ENCODE peak calls at places on chromosomes 7 and 10, in nine cellular contexts. Y is K562, R is GM23248, U is PC-3, G is GM23338, W is fibroblast of lung, M is endothelial cell of umbilical vein, L is mammary epithelial cell, K is HepG2. A is an unnamed sample.
A peak's percentile ranks its signal among the peaks of the same experiment; 100 is the strongest.

GRCh38 chr7:836429-836828 is 4.2 kb downstream of the SUN1 start:
- DNase-seq in U (no peak), W (peak; percentile 63), G (peak; percentile 37), K (peak; percentile 58), M (peak; percentile 60), Y (no peak), L (peak; percentile 35), R (peak; percentile 75), A (no peak)

GRCh38 chr10:94299417-94299816 is 63.3 kb downstream of the NOC3L start:
- DNase-seq in W (peak; percentile 77), M (no peak), R (peak; percentile 13), U (peak; percentile 64), L (peak; percentile 71), K (peak; percentile 15), Y (peak; percentile 62), G (no peak), A (no peak)

GRCh38 chr7:105691029-105691691 is 109.9 kb upstream of the EFCAB10 start:
- DNase-seq in L (no peak), W (peak; percentile 79), M (peak; percentile 89), K (no peak), G (no peak), R (peak; percentile 56), Y (no peak), U (peak; percentile 35), A (peak; percentile 51)

GRCh38 chr7:129122751-129123516 is 21.6 kb upstream of the TSPAN33 start:
- DNase-seq in G (no peak), L (peak; percentile 10), Y (no peak), M (peak; percentile 11), R (no peak), U (no peak), W (no peak), K (no peak), A (no peak)

GRCh38 chr7:142568430-142569097 is 180.7 kb upstream of the PRSS1 start:
- DNase-seq in M (peak; percentile 80), Y (no peak), U (peak; percentile 92), R (peak; percentile 92), L (peak; percentile 71), K (no peak), G (no peak), W (peak; percentile 84), A (no peak)

GRCh38 chr10:125001313-125002043 is 59.6 kb downstream of the ZRANB1 start:
- DNase-seq in M (no peak), L (peak; percentile 48), W (peak; percentile 34), Y (no peak), U (no peak), G (no peak), K (no peak), R (no peak), A (no peak)

GRCh38 chr10:37865957-37866671 is 8.7 kb upstream of the ZNF248 start:
- DNase-seq in M (no peak), L (no peak), W (no peak), Y (no peak), G (no peak), R (no peak), U (no peak), K (no peak), A (no peak)

GRCh38 chr7:28556036-28556435 is 143.7 kb downstream of the CREB5 start:
- DNase-seq in G (no peak), K (no peak), L (peak; percentile 26), R (no peak), W (no peak), U (no peak), M (no peak), Y (no peak), A (no peak)

GRCh38 chr7:64206903-64207302 is at the start of gene ZNF735:
- DNase-seq in K (no peak), U (no peak), M (no peak), W (no peak), L (no peak), Y (no peak), R (no peak), G (no peak), A (no peak)

GRCh38 chr10:93420091-93420490 is 62.0 kb downstream of the MYOF start:
- DNase-seq in M (no peak), K (no peak), R (no peak), W (peak; percentile 51), G (peak; percentile 70), Y (no peak), U (no peak), L (no peak), A (no peak)

GRCh38 chr10:124262249-124262865 is 156.4 kb downstream of the OAT start:
- DNase-seq in Y (no peak), K (no peak), G (no peak), R (no peak), W (no peak), M (peak; percentile 11), U (peak; percentile 5), L (no peak), A (no peak)

GRCh38 chr10:112374724-112375541 is 1.0 kb downstream of the ACSL5 start:
- DNase-seq in K (peak; percentile 59), Y (no peak), L (no peak), R (peak; percentile 22), M (no peak), G (no peak), W (no peak), U (no peak), A (peak; percentile 22)

DNA sequence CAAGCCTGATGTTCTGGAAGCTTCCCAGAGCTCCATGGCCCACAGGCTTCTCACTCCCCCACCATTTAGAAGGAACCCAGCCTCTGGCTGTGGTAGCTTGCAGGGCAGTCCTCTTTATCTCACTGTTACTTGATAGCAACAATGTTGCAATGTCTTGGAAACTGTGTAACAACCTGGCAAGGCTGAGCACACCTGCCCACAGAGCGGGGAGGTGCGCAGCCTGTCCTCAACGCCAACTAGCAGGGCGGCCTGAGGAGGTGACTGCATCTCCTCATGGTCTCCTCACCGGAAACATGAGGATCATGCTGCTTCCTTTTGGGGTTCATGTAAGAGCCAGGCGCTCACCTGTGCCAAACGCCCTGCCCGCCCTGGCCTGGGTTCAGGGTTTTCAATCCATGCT is 43.7 kb upstream of the INSIG1 start:
- DNase-seq in L (no peak), K (no peak), W (no peak), R (no peak), Y (no peak), M (no peak), U (no peak), G (no peak), A (no peak)
- H3K27ac ChIP-seq in L (no peak overlapping the region), K (no peak overlapping the region), W (no peak overlapping the region), R (no peak overlapping the region), Y (no peak overlapping the region), M (no peak overlapping the region), U (no peak overlapping the region), G (no peak overlapping the region), A (no peak overlapping the region)

GRCh38 chr7:122303522-122303970 is 1.0 kb downstream of the FEZF1 start:
- DNase-seq in U (no peak), G (peak; percentile 59), W (no peak), M (no peak), K (no peak), L (no peak), R (no peak), Y (no peak), A (peak; percentile 91)

GRCh38 chr7:122301858-122302745 is 2.4 kb downstream of the FEZF1 start:
- DNase-seq in Y (no peak), U (no peak), G (peak; percentile 61), L (no peak), K (no peak), M (no peak), R (peak; percentile 22), W (no peak), A (peak; percentile 71)

GRCh38 chr7:122303971-122304603 is 463 bp downstream of the FEZF1 start:
- DNase-seq in R (no peak), M (no peak), K (no peak), L (no peak), Y (no peak), U (no peak), G (peak; percentile 71), W (no peak), A (no peak)

GRCh38 chr7:122304604-122304975 is at the start of gene FEZF1:
- DNase-seq in W (no peak), G (peak; percentile 81), K (peak; percentile 30), U (peak; percentile 57), M (no peak), Y (no peak), R (peak; percentile 19), L (no peak), A (peak; percentile 97)

GRCh38 chr7:122302826-122303521 is 1.6 kb downstream of the FEZF1 start:
- DNase-seq in W (no peak), M (peak; percentile 30), G (no peak), K (no peak), U (no peak), Y (no peak), L (no peak), R (no peak), A (peak; percentile 92)
- TF ChIP-seq EZH2 in W (peak; percentile 67), M (no peak), G (peak; percentile 98), K (no peak), U (no peak), Y (no peak), L (peak; percentile 76), R (peak; percentile 89), A (no peak)

GRCh38 chr7:73741600-73741999 is 3.0 kb upstream of the ABHD11 start:
- DNase-seq in M (no peak), R (no peak), W (no peak), U (no peak), K (no peak), Y (no peak), G (peak; percentile 81), L (no peak), A (no peak)
- H3K27ac ChIP-seq in M (no peak overlapping the region), R (no peak overlapping the region), W (no peak overlapping the region), U (no peak overlapping the region), K (no peak overlapping the region), Y (no peak overlapping the region), G (no peak overlapping the region), L (no peak overlapping the region), A (no peak overlapping the region)

GRCh38 chr7:155509725-155510551 is 36.4 kb downstream of the CNPY1 start:
- DNase-seq in W (no peak), Y (no peak), G (peak; percentile 91), R (no peak), M (no peak), U (no peak), K (no peak), L (no peak), A (peak; percentile 18)

GRCh38 chr7:155510975-155511595 is 35.3 kb downstream of the CNPY1 start:
- DNase-seq in U (no peak), W (no peak), Y (no peak), M (no peak), G (peak; percentile 67), R (no peak), L (no peak), K (no peak), A (no peak)

GRCh38 chr7:155508372-155509024 is 37.9 kb downstream of the CNPY1 start:
- DNase-seq in W (no peak), L (no peak), G (no peak), M (no peak), U (no peak), R (no peak), Y (no peak), K (no peak), A (no peak)

GRCh38 chr7:155506854-155507337 is 39.5 kb downstream of the CNPY1 start:
- DNase-seq in W (peak; percentile 14), R (peak; percentile 13), G (peak; percentile 70), L (peak; percentile 32), Y (no peak), M (no peak), U (no peak), K (no peak), A (no peak)

GRCh38 chr7:155509025-155509724 is 37.2 kb downstream of the CNPY1 start:
- DNase-seq in R (no peak), Y (no peak), K (no peak), G (peak; percentile 71), M (no peak), U (no peak), W (no peak), L (no peak), A (no peak)
- TF ChIP-seq EZH2 in R (no peak), Y (no peak), K (no peak), G (peak; percentile 84), M (no peak), U (no peak), W (no peak), L (peak; percentile 45), A (no peak)

A was measured in A673.